ENCODE peak calls at places on chromosome 7, in nine cellular contexts. W is kidney epithelial cell, Y is stomach, E is AG10803, D is hepatocyte, Z is pancreas, T is AG09309, C is OCI-LY7, U is BJ. G is an unnamed sample.

GRCh38 chr7:101186839-101187448 is 6.9 kb upstream of the NAT16 start:
- DNase-seq in Y (no peak), T (no peak), W (no peak), U (no peak), E (no peak), C (no peak), D (no peak), Z (no peak), G (no peak)

GRCh38 chr7:94600267-94600666 is 55.7 kb downstream of the SGCE start:
- DNase-seq in W (no peak), D (no peak), C (no peak), Z (no peak), T (no peak), Y (no peak), U (no peak), E (no peak), G (no peak)

GRCh38 chr7:106110238-106110560 is 1.9 kb downstream of the SYPL1 start:
- DNase-seq in U (no peak), W (no peak), Z (no peak), Y (no peak), E (peak), T (no peak), D (no peak), C (peak), G (no peak)

GRCh38 chr7:158494162-158494586 is 93.4 kb downstream of the PTPRN2 start:
- DNase-seq in Z (no peak), Y (no peak), U (no peak), C (peak), D (no peak), T (no peak), E (no peak), W (no peak), G (no peak)

GRCh38 chr7:99257065-99257464 is 15.6 kb upstream of the MYH16 start:
- DNase-seq in W (no peak), Z (no peak), U (no peak), D (no peak), C (no peak), T (no peak), E (no peak), Y (no peak), G (no peak)

GRCh38 chr7:88218836-88219605 is 817 bp downstream of the SRI start:
- DNase-seq in D (peak), Y (peak), W (no peak), E (peak), C (peak), U (no peak), T (no peak), Z (peak), G (no peak)

GRCh38 chr7:19754521-19755116 is 18.8 kb downstream of the TMEM196 start:
- DNase-seq in E (peak), W (no peak), D (peak), Y (no peak), Z (no peak), U (peak), C (peak), T (no peak), G (peak)

GRCh38 chr7:5387711-5388245 is 35.9 kb downstream of the TNRC18 start:
- DNase-seq in E (no peak), Z (no peak), Y (no peak), W (no peak), D (no peak), T (no peak), U (no peak), C (no peak), G (no peak)

DNA sequence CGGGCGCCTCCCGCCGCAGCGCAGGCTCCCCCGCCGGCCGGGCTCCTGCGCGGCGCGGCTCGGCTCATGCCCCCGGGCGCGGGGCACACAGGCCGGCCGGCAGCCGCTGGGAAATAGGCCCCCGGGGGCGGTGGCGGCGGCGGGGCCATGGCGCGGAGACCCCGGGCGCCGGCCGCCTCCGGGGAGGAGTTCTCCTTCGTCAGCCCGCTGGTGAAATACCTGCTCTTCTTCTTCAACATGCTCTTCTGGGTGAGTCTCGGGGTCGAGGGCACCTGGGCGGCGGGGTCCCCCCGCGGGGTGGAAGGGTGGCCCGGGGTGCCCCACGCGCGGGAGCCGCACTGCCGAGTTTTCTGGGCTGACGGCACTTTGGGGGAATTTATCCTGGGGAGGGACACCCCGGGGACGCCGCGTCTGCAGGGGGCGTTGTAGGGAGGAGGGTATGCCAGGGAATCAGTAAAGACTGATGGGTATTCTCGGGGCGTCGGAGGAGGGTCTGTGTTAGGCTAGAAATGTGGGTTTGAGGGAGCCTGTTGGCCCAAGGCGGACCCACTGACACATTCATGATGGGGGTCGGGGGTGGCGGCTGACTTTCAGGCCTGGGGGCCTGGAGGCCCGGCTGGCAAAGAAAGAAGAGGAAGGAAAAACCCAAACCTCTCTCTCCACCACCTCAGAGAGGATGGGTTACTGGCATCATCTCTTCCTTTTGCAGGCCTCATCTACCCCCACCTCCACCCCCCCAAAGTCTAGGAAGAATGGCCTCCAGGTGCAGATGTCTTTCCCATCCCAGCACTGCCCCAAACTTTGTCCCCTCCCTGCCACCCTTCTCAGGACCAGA is 544 bp downstream of the TSPAN33 start:
- DNase-seq in Y (no peak), D (no peak), T (no peak), Z (no peak), U (no peak), W (no peak), E (no peak), C (no peak), G (no peak)
- TF ChIP-seq CTCF in Y (no peak), D (peak), T (peak), Z (no peak), U (peak), W (peak), E (peak), C (peak), G (peak)

GRCh38 chr7:66902844-66903180 is 18.2 kb upstream of the TMEM248 start:
- DNase-seq in U (no peak), T (no peak), E (no peak), D (no peak), C (no peak), Z (no peak), W (no peak), Y (no peak), G (no peak)

GRCh38 chr7:66905689-66906088 is 15.3 kb upstream of the TMEM248 start:
- DNase-seq in D (no peak), E (no peak), U (no peak), T (no peak), Y (no peak), Z (no peak), C (no peak), W (no peak), G (no peak)

GRCh38 chr7:66905243-66905642 is 15.8 kb upstream of the TMEM248 start:
- DNase-seq in D (no peak), W (no peak), U (no peak), C (no peak), T (no peak), E (no peak), Z (no peak), Y (no peak), G (no peak)

GRCh38 chr7:66903360-66904062 is 17.5 kb upstream of the TMEM248 start:
- DNase-seq in Y (no peak), C (no peak), D (no peak), T (no peak), U (no peak), E (no peak), Z (no peak), W (no peak), G (no peak)

DNA sequence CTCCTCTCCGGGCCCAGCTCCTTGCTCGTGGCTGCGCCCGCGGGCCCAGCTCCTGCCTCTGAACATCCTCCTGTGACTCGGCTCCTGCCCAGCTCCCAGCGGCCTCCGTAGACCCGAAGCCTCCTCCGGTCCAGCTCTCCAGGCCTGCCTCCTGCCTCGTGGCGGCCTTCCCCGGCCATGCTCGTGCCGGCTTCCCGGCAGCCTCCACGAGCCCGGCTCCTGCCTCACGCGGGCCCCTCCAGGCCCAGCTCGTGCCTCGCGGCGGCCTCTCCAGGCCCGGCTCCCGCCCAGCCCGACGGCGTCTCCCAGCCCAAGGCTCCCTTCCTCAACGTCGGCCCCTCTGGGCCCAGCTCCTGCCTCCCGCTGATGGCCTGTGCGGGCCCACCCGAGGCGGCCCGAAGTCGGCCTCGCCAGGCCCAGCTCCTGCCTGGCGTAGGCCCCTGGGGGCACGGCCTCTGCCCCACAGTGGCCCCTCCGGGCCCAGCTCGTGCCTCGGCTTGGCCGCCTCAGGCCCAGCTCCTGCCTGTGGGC is 16.9 kb upstream of the TMEM248 start:
- DNase-seq in E (no peak), C (no peak), Y (no peak), U (no peak), Z (no peak), W (no peak), T (no peak), D (no peak), G (no peak)
- H3K4me3 ChIP-seq in E (no peak), C (no peak), Y (no peak), U (no peak), Z (no peak), W (no peak), T (no peak), D (no peak), G (no peak)

DNA sequence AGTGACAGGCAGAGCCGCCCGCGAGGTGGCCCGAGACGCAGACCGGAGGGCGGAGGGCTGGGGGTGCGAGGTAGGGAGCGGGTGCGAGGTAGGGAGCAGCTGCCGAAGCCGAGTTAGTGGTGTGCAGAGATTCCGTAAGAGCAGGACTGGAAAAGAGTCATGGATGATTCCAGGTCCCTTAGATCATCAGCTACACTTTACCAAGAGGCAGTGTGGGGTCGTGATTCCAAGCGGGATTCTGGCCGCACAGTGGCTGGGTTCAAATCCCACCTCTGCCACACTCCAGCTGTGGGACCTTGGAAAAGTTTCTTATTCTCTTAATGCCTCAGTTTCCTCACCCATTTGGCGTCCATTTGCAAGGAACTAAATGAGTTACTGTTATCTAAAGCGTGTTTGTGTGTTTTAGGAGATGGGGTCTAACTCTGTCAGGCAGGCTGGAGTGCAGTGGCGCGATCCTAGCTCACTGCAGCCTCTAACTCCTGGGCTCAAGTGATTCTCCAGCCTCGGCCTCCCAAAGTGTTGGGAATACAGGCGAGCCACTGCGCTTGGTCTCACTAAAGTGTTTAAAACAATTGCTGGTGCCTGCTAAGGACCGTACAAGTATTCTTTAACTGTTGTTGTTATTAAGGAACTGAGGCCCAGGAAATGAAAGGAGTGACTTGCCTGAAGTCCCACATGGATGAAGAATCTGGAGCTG is 1.1 kb downstream of the NDUFB2 start:
- DNase-seq in U (no peak), T (no peak), D (no peak), E (peak), C (no peak), Y (no peak), Z (no peak), W (no peak), G (no peak)
- TF ChIP-seq CTCF in U (no peak), T (no peak), D (no peak), E (no peak), C (peak), Y (no peak), Z (no peak), W (no peak), G (no peak)

GRCh38 chr7:134855467-134855866 is 76.0 kb downstream of the CALD1 start:
- DNase-seq in E (peak), T (no peak), Y (no peak), W (no peak), Z (no peak), C (no peak), D (no peak), U (no peak), G (no peak)
- H3K4me3 ChIP-seq in E (no peak), T (no peak), Y (no peak), W (no peak), Z (no peak), C (no peak), D (no peak), U (no peak), G (no peak)

DNA sequence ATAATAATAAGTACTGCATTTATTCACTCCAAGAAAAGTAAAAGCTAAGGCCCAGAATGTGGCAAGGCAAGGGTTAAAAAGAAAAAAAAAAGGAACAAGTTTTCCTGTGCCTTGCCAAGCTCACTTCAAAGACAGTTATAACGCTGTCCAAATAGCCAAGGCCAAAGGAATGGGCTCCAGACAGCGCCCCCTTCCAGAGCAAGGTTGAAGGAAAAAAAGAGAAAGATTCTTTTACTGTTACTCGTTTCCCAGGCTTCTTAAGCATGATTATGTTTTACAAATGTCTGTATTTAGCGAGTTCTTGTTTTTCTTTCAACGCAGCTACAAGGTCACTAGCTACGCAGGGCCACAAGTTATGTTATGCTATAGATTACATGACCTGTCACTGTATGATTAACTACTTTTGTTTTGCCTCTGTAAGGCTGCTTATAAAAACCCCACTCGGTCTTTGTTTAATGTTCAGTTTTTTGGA is 9.1 kb upstream of the EIF4H start:
- DNase-seq in C (no peak), W (no peak), Y (no peak), D (no peak), U (no peak), Z (peak), E (no peak), T (no peak), G (no peak)
- TF ChIP-seq CTCF in C (peak), W (peak), Y (no peak), D (peak), U (peak), Z (no peak), E (peak), T (peak), G (no peak)

DNA sequence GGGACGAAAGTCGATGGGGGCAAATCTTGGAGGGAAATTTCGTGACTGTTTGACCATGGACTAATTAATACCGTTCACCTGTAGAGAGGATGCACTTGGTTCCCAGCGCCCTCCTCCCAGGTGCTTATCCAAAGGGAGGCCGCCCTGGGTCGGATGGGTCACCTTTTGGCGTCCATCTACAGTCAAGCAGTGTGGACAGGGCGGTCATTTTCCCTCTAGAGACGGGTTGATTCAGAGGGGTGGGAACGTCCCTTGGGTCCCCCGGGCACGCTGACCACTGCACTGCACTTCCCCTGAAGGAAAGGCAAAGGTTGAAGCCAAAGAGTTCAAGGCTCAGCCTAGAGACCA is 2.0 kb downstream of the PRR15 start:
- DNase-seq in Y (no peak), C (no peak), W (no peak), E (no peak), U (no peak), D (no peak), Z (no peak), T (no peak), G (no peak)
- H3K4me3 ChIP-seq in Y (peak), C (no peak), W (peak), E (peak), U (no peak), D (peak), Z (no peak), T (no peak), G (no peak)

G was measured in GM12864.